ENCODE peak calls at places on chromosomes 6 and 20, in seven cellular contexts. P, H, U, Y, I, J and G are unnamed samples.

GRCh38 chr6:169391473-169392071 is 137.9 kb upstream of the THBS2 start:
- DNase-seq in P (no peak), H (no peak), U (no peak), I (no peak), J (no peak), Y (no peak), G (no peak)

GRCh38 chr20:667351-668034 is 8.1 kb downstream of the SCRT2 start:
- DNase-seq in H (peak; percentile 61), P (peak; percentile 67), Y (no peak), I (no peak), U (peak; percentile 43), J (peak; percentile 77), G (peak; percentile 34)

GRCh38 chr6:18514180-18514579 is 127.0 kb downstream of the RNF144B start:
- DNase-seq in H (no peak), I (no peak), U (no peak), P (no peak), Y (no peak), J (no peak), G (no peak)

GRCh38 chr20:6848041-6848440 is 80.6 kb downstream of the BMP2 start:
- DNase-seq in U (no peak), I (no peak), J (no peak), Y (no peak), H (no peak), P (peak; percentile 92), G (no peak)

GRCh38 chr20:58148891-58149290 is 79.6 kb downstream of the ANKRD60 start:
- DNase-seq in I (no peak), U (no peak), P (no peak), J (no peak), Y (no peak), H (no peak), G (no peak)

GRCh38 chr20:40869416-40870147 is 159.0 kb upstream of the TOP1 start:
- DNase-seq in P (no peak), U (no peak), I (no peak), H (no peak), Y (no peak), J (peak; percentile 47), G (no peak)

GRCh38 chr6:150050846-150051245 is 18.1 kb downstream of the ULBP3 start:
- DNase-seq in H (no peak), U (no peak), J (no peak), Y (no peak), P (no peak), I (no peak), G (no peak)

GRCh38 chr6:157847846-157848245 is 24.8 kb downstream of the SNX9 start:
- DNase-seq in U (no peak), P (no peak), I (no peak), J (no peak), H (no peak), Y (no peak), G (no peak)

GRCh38 chr20:23640873-23641667 is 3.3 kb upstream of the CST3 start:
- DNase-seq in J (no peak), Y (no peak), H (no peak), P (no peak), I (no peak), U (no peak), G (no peak)

GRCh38 chr6:142356271-142356938 is 54.6 kb downstream of the ADGRG6 start:
- DNase-seq in Y (no peak), H (no peak), P (no peak), J (no peak), I (no peak), U (peak; percentile 71), G (peak; percentile 50)

GRCh38 chr6:163536770-163537169 is 122.3 kb downstream of the QKI start:
- DNase-seq in P (no peak), I (no peak), Y (no peak), H (no peak), J (no peak), U (peak; percentile 48), G (peak; percentile 54)

GRCh38 chr6:50699086-50699886 is 14.0 kb upstream of the TFAP2D start:
- DNase-seq in I (no peak), P (peak; percentile 47), Y (no peak), J (peak; percentile 41), U (no peak), H (no peak), G (no peak)

GRCh38 chr6:11392778-11393507 is 144.6 kb upstream of the TMEM170B start:
- DNase-seq in I (no peak), J (no peak), Y (no peak), H (peak; percentile 94), U (no peak), P (peak; percentile 85), G (no peak)

GRCh38 chr6:125781307-125781868 is 9.4 kb upstream of the NCOA7 start:
- DNase-seq in Y (no peak), I (no peak), H (no peak), J (no peak), P (no peak), U (no peak), G (peak; percentile 47)

GRCh38 chr6:1481326-1481725 is 92.0 kb downstream of the FOXF2 start:
- DNase-seq in Y (no peak), P (no peak), H (peak; percentile 87), I (no peak), U (peak; percentile 1), J (no peak), G (peak; percentile 84)

GRCh38 chr6:34531580-34532201 is 24.4 kb downstream of the SPDEF start:
- DNase-seq in J (peak; percentile 97), H (no peak), Y (no peak), P (peak; percentile 90), U (no peak), I (peak; percentile 57), G (peak; percentile 67)

GRCh38 chr20:55269913-55270312 is 735.4 kb downstream of the CBLN4 start:
- DNase-seq in H (no peak), P (no peak), Y (no peak), J (no peak), U (no peak), I (no peak), G (no peak)

GRCh38 chr6:52089758-52090348 is 2.4 kb upstream of the PKHD1 start:
- DNase-seq in U (no peak), H (no peak), I (no peak), Y (no peak), P (no peak), J (no peak), G (no peak)

GRCh38 chr20:19735446-19735845 is 22.6 kb upstream of the RIN2 start:
- DNase-seq in Y (no peak), U (peak; percentile 90), P (peak; percentile 73), J (peak; percentile 48), H (peak; percentile 62), I (no peak), G (peak; percentile 73)

GRCh38 chr20:38723069-38723981 is 961 bp upstream of the SLC32A1 start:
- DNase-seq in Y (no peak), I (no peak), U (no peak), H (no peak), P (peak; percentile 33), J (peak; percentile 46), G (no peak)

GRCh38 chr20:20360464-20360863 is 7.4 kb upstream of the INSM1 start:
- DNase-seq in Y (no peak), U (peak; percentile 63), J (peak; percentile 52), H (peak; percentile 74), I (no peak), P (peak; percentile 73), G (peak; percentile 69)

GRCh38 chr20:3479759-3480615 is 9.2 kb downstream of the ATRN start:
- DNase-seq in P (no peak), H (no peak), Y (no peak), U (no peak), J (no peak), I (no peak), G (no peak)

GRCh38 chr6:166387642-166388325 is 5.0 kb upstream of the MPC1 start:
- DNase-seq in Y (no peak), J (no peak), P (no peak), H (no peak), U (no peak), I (no peak), G (no peak)

GRCh38 chr6:48183816-48184215 is 72.8 kb upstream of the PTCHD4 start:
- DNase-seq in Y (no peak), I (no peak), P (no peak), U (no peak), J (no peak), H (peak; percentile 41), G (no peak)

GRCh38 chr20:38290829-38291581 is 13.0 kb upstream of the BPI start:
- DNase-seq in P (peak; percentile 94), U (peak; percentile 92), H (peak; percentile 62), Y (no peak), I (peak; percentile 49), J (peak; percentile 90), G (peak; percentile 95)

DNA sequence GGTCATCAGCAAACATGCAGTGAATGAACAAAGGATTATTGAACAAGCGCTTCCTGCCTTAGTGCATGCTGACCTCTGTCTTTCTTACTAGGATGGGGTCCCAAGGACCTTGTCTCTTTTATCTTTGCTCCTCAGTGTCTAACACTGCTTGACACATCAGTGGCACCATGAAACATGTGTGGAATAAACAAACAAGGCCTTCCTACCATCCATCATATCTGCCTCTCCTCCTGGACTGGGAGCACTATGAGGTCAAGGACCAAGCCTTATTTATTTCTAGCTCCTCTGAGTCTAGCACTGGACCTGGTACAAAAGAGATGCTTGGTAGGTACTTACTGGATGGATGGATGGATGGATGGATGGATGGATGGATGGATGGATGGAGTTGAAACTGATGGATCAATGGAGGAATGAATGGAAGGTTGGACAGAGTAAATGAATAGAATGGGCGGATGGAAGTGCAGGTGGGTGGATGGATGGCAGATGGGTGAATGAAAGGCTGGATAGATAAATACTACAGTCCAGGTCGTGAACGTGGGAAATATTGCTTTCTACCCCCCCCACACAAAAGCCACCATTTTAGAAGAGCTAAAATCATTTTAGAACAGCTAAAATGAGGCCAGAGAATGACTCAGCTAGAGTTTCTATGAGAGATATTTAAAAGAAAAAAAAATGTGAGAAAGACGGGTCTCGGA is 104.1 kb upstream of the PTPN1 start:
- DNase-seq in Y (no peak), J (no peak), U (no peak), I (no peak), H (no peak), P (no peak), G (no peak)
- H3K18ac ChIP-seq in Y (no peak overlapping the region), J (no peak overlapping the region), U (no peak overlapping the region), I (no peak overlapping the region), H (no peak overlapping the region), P (no peak overlapping the region), G (no peak overlapping the region)

GRCh38 chr6:121817141-121817540 is 381.7 kb downstream of the GJA1 start:
- DNase-seq in H (no peak), J (no peak), I (no peak), P (no peak), Y (no peak), U (no peak), G (peak; percentile 47)
- H3K18ac ChIP-seq in H (no peak overlapping the region), J (no peak overlapping the region), I (no peak overlapping the region), P (no peak overlapping the region), Y (no peak overlapping the region), U (no peak overlapping the region), G (peak overlapping the region; percentile 93)

GRCh38 chr6:138648127-138648526 is 125.4 kb upstream of the CCDC28A start:
- DNase-seq in J (no peak), I (no peak), P (no peak), U (no peak), H (no peak), Y (no peak), G (no peak)
- H3K18ac ChIP-seq in J (no peak overlapping the region), I (no peak overlapping the region), P (no peak overlapping the region), U (no peak overlapping the region), H (no peak overlapping the region), Y (no peak overlapping the region), G (no peak overlapping the region)

DNA sequence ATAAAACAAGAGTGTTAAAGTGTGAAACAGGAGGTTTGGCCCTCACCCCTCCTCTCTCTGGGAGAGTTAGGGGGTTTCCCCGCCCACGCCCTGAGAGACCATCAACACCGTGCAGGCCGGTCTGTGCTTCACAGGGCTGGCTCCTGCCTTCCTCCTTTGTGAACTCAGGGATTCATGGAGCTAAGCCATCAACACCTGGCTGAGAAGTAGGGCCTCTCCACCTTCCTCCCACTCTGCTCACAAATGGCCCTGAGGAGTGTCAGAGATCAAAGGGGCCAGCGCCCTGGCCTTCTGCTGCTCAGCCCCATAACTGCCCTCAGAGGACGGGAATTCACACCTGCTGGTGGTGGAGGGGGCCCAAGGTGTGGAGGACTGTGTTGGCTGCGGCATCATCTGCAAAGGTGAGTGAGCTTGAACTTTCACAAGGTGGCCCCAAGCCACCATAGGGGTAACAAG is 88.6 kb downstream of the PSMB1 start:
- DNase-seq in J (no peak), I (no peak), Y (no peak), H (no peak), U (no peak), P (peak; percentile 43), G (no peak)
- H3K18ac ChIP-seq in J (no peak overlapping the region), I (no peak overlapping the region), Y (peak overlapping the region; percentile 80), H (no peak overlapping the region), U (no peak overlapping the region), P (no peak overlapping the region), G (no peak overlapping the region)